ENCODE peak calls at places on chromosomes 6 and 20, in six cellular contexts. K, U, M, R, O and A are unnamed samples.

GRCh38 chr6:131281471-131282270 is 146.4 kb downstream of the AKAP7 start:
- DNase-seq in K (peak; percentile 17), U (no peak), M (no peak), R (no peak), O (no peak), A (no peak)

GRCh38 chr6:31738048-31738979 is 1.5 kb upstream of the MSH5 start:
- DNase-seq in K (peak; percentile 89), U (no peak), M (peak; percentile 97), R (peak; percentile 75), O (no peak), A (peak; percentile 59)

GRCh38 chr20:39004508-39004907 is 42.4 kb downstream of the DHX35 start:
- DNase-seq in K (no peak), U (no peak), M (no peak), R (no peak), O (no peak), A (no peak)

GRCh38 chr20:41329435-41330342 is 10.9 kb upstream of the LPIN3 start:
- DNase-seq in K (peak; percentile 99), U (peak; percentile 26), M (peak; percentile 82), R (no peak), O (no peak), A (peak; percentile 44)

GRCh38 chr6:152318278-152318677 is 318.9 kb downstream of the SYNE1 start:
- DNase-seq in K (peak; percentile 43), U (no peak), M (no peak), R (no peak), O (no peak), A (no peak)

GRCh38 chr6:148514091-148514850 is 171.6 kb downstream of the SASH1 start:
- DNase-seq in K (peak; percentile 69), U (no peak), M (no peak), R (no peak), O (no peak), A (no peak)

GRCh38 chr6:5208491-5208890 is 52.3 kb downstream of the LYRM4 start:
- DNase-seq in K (peak; percentile 50), U (no peak), M (no peak), R (no peak), O (no peak), A (no peak)

GRCh38 chr6:170147832-170148708 is 142.8 kb downstream of the DLL1 start:
- DNase-seq in K (no peak), U (no peak), M (no peak), R (no peak), O (no peak), A (no peak)

GRCh38 chr6:15990179-15990578 is 138.7 kb upstream of the MYLIP start:
- DNase-seq in K (no peak), U (no peak), M (no peak), R (peak; percentile 16), O (no peak), A (no peak)

GRCh38 chr6:37456816-37457560 is 24.0 kb downstream of the CMTR1 start:
- DNase-seq in K (peak; percentile 82), U (no peak), M (no peak), R (no peak), O (no peak), A (no peak)

GRCh38 chr6:137976430-137976829 is 109.4 kb downstream of the TNFAIP3 start:
- DNase-seq in K (no peak), U (no peak), M (no peak), R (no peak), O (no peak), A (no peak)

GRCh38 chr6:128512296-128512695 is 8.1 kb downstream of the PTPRK start:
- DNase-seq in K (no peak), U (no peak), M (no peak), R (no peak), O (no peak), A (no peak)

GRCh38 chr6:137234505-137234863 is 15.3 kb upstream of the IFNGR1 start:
- DNase-seq in K (no peak), U (no peak), M (no peak), R (no peak), O (no peak), A (no peak)

GRCh38 chr6:47709160-47709559 is 10.8 kb downstream of the ADGRF4 start:
- DNase-seq in K (no peak), U (no peak), M (no peak), R (no peak), O (no peak), A (no peak)

GRCh38 chr20:41386502-41387427 is 20.1 kb upstream of the EMILIN3 start:
- DNase-seq in K (peak; percentile 26), U (no peak), M (no peak), R (no peak), O (no peak), A (no peak)

GRCh38 chr6:111030008-111031006 is 48.5 kb downstream of the RPF2 start:
- DNase-seq in K (no peak), U (no peak), M (no peak), R (no peak), O (no peak), A (no peak)

GRCh38 chr6:63819831-63820230 is 184.2 kb downstream of the PHF3 start:
- DNase-seq in K (peak; percentile 25), U (no peak), M (no peak), R (no peak), O (no peak), A (no peak)

GRCh38 chr6:15663057-15663638 is 320 bp upstream of the DTNBP1 start:
- DNase-seq in K (peak; percentile 57), U (peak; percentile 34), M (no peak), R (peak; percentile 34), O (no peak), A (peak; percentile 54)

GRCh38 chr6:138248878-138249277 is 30.6 kb upstream of the PBOV1 start:
- DNase-seq in K (no peak), U (no peak), M (peak; percentile 76), R (no peak), O (no peak), A (no peak)

GRCh38 chr20:63745961-63746765 is 6.6 kb downstream of the SLC2A4RG start:
- DNase-seq in K (no peak), U (no peak), M (no peak), R (no peak), O (no peak), A (no peak)

GRCh38 chr6:34791842-34792604 is at the start of gene BLTP3A:
- DNase-seq in K (peak; percentile 62), U (peak; percentile 33), M (peak; percentile 59), R (no peak), O (peak; percentile 17), A (peak; percentile 61)

GRCh38 chr20:5996765-5997164 is 46.3 kb downstream of the MCM8 start:
- DNase-seq in K (no peak), U (no peak), M (no peak), R (peak; percentile 40), O (no peak), A (peak; percentile 35)

GRCh38 chr6:3355358-3356055 is 96.8 kb downstream of the PSMG4 start:
- DNase-seq in K (no peak), U (no peak), M (no peak), R (no peak), O (no peak), A (peak; percentile 13)

GRCh38 chr20:35145141-35145564 is 2.0 kb downstream of the EDEM2 start:
- DNase-seq in K (peak; percentile 72), U (peak; percentile 47), M (peak; percentile 77), R (peak; percentile 23), O (no peak), A (peak; percentile 70)

GRCh38 chr6:5205035-5205469 is 55.7 kb downstream of the LYRM4 start:
- DNase-seq in K (no peak), U (no peak), M (no peak), R (no peak), O (no peak), A (no peak)

GRCh38 chr6:71621918-71622519 is 264.3 kb upstream of the RIMS1 start:
- DNase-seq in K (peak; percentile 17), U (peak; percentile 2), M (peak; percentile 2), R (no peak), O (no peak), A (no peak)

GRCh38 chr6:71619836-71620235 is 266.5 kb upstream of the RIMS1 start:
- DNase-seq in K (no peak), U (no peak), M (no peak), R (no peak), O (no peak), A (no peak)
- TF ChIP-seq CEBPB in K (no peak), U (no peak), M (no peak), R (no peak), O (no peak), A (no peak)

GRCh38 chr6:158031445-158032353 is 50.0 kb downstream of the SYNJ2 start:
- DNase-seq in K (peak; percentile 89), U (peak; percentile 54), M (no peak), R (no peak), O (no peak), A (no peak)
- TF ChIP-seq RAD21 in K (peak; percentile 15), U (peak; percentile 35), M (no peak), R (no peak), O (no peak), A (no peak)

GRCh38 chr6:69888842-69889590 is 22.7 kb downstream of the COL19A1 start:
- DNase-seq in K (no peak), U (no peak), M (no peak), R (no peak), O (no peak), A (no peak)

GRCh38 chr6:69895396-69895795 is 29.0 kb downstream of the COL19A1 start:
- DNase-seq in K (no peak), U (no peak), M (no peak), R (no peak), O (no peak), A (no peak)

GRCh38 chr6:69894578-69895347 is 28.4 kb downstream of the COL19A1 start:
- DNase-seq in K (peak; percentile 53), U (no peak), M (no peak), R (peak; percentile 62), O (no peak), A (no peak)
- TF ChIP-seq CEBPB in K (no peak), U (no peak), M (no peak), R (no peak), O (no peak), A (no peak)

GRCh38 chr6:68777956-68778355 is 142.9 kb downstream of the ADGRB3 start:
- DNase-seq in K (peak; percentile 2), U (no peak), M (no peak), R (no peak), O (no peak), A (no peak)

GRCh38 chr6:68779366-68779765 is 144.3 kb downstream of the ADGRB3 start:
- DNase-seq in K (no peak), U (no peak), M (no peak), R (no peak), O (no peak), A (no peak)

GRCh38 chr6:68776382-68776781 is 141.3 kb downstream of the ADGRB3 start:
- DNase-seq in K (no peak), U (no peak), M (no peak), R (no peak), O (no peak), A (no peak)

GRCh38 chr6:68774843-68775242 is 139.8 kb downstream of the ADGRB3 start:
- DNase-seq in K (no peak), U (no peak), M (no peak), R (no peak), O (no peak), A (no peak)

DNA sequence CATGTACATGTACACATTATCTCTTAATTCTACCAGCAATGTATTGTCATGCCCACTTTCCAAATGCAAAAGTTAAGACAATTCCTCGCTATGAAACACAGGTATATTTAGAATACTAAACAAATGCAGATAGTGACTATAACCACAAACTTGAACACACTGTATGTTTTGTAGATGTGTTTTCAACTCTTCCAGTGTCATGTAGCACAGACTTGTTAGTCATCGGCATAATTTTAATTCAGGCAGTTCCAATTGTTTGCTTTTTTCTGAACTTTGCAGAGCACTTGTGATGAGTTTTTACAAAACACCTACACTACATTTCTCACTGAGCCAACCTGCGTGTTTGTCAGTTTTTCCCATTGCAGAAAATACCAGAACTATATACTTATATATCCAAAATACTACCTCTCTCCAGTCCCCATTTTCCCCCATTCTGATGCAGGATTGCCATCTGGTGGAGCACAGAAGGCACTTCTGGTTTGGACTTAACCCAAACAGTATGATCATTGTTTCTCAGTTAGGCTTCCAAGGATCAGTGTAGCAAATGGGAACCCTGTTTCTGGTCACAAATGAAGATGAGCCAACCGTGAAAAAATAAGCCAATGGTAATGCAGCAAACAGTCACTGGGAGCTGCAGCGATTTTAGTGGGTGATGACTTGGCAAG is 143.4 kb downstream of the ADGRB3 start:
- DNase-seq in K (peak; percentile 7), U (no peak), M (peak; percentile 11), R (no peak), O (peak; percentile 7), A (no peak)
- TF ChIP-seq RAD21 in K (no peak), U (no peak), M (peak; percentile 15), R (peak; percentile 72), O (peak; percentile 96), A (peak; percentile 36)